ENCODE peak calls at places on chromosome 17, in ten cellular contexts. One of them, this sample, is unnamed.

GRCh38 chr17:19578545-19578944 is 44.9 kb downstream of the SLC47A1 start:
- DNase-seq in CD4-positive, alpha-beta memory T cell: no peak
- DNase-seq in AG04449: no peak
- DNase-seq in Peyer's patch: no peak
- DNase-seq in NCI-H510A: no peak
- DNase-seq in anterior cingulate cortex: no peak
- DNase-seq in activated naive CD4-positive, alpha-beta T cell: no peak
- DNase-seq in stimulated activated CD4-positive, alpha-beta T cell treated with anti-CD3 and anti-CD28 coated beads, Interleukin-4, amount 100 ng/mL, for 48 hours: no peak
- DNase-seq in sigmoid colon: no peak
- DNase-seq in BJ: no peak
- DNase-seq in this sample: no peak

GRCh38 chr17:48719642-48720262 is 2.6 kb downstream of the PRAC1 start:
- DNase-seq in CD4-positive, alpha-beta memory T cell: no peak
- DNase-seq in AG04449: no peak
- DNase-seq in Peyer's patch: no peak
- DNase-seq in NCI-H510A: peak
- DNase-seq in anterior cingulate cortex: no peak
- DNase-seq in activated naive CD4-positive, alpha-beta T cell: no peak
- DNase-seq in stimulated activated CD4-positive, alpha-beta T cell treated with anti-CD3 and anti-CD28 coated beads, Interleukin-4, amount 100 ng/mL, for 48 hours: no peak
- DNase-seq in sigmoid colon: peak
- DNase-seq in BJ: no peak
- DNase-seq in this sample: no peak

GRCh38 chr17:142876-143784 is 5.8 kb downstream of the SCGB1C2 start:
- DNase-seq in CD4-positive, alpha-beta memory T cell: no peak
- DNase-seq in AG04449: no peak
- DNase-seq in Peyer's patch: peak
- DNase-seq in NCI-H510A: no peak
- DNase-seq in anterior cingulate cortex: no peak
- DNase-seq in activated naive CD4-positive, alpha-beta T cell: no peak
- DNase-seq in stimulated activated CD4-positive, alpha-beta T cell treated with anti-CD3 and anti-CD28 coated beads, Interleukin-4, amount 100 ng/mL, for 48 hours: no peak
- DNase-seq in sigmoid colon: peak
- DNase-seq in BJ: no peak
- DNase-seq in this sample: peak

GRCh38 chr17:49992191-49992932 is 2.7 kb downstream of the DLX3 start:
- DNase-seq in CD4-positive, alpha-beta memory T cell: no peak
- DNase-seq in AG04449: no peak
- DNase-seq in Peyer's patch: no peak
- DNase-seq in NCI-H510A: no peak
- DNase-seq in anterior cingulate cortex: no peak
- DNase-seq in activated naive CD4-positive, alpha-beta T cell: no peak
- DNase-seq in stimulated activated CD4-positive, alpha-beta T cell treated with anti-CD3 and anti-CD28 coated beads, Interleukin-4, amount 100 ng/mL, for 48 hours: no peak
- DNase-seq in sigmoid colon: no peak
- DNase-seq in BJ: no peak
- DNase-seq in this sample: no peak

GRCh38 chr17:80777274-80777673 is 214.4 kb upstream of the CHMP6 start:
- DNase-seq in CD4-positive, alpha-beta memory T cell: no peak
- DNase-seq in AG04449: no peak
- DNase-seq in Peyer's patch: no peak
- DNase-seq in NCI-H510A: no peak
- DNase-seq in anterior cingulate cortex: no peak
- DNase-seq in activated naive CD4-positive, alpha-beta T cell: no peak
- DNase-seq in stimulated activated CD4-positive, alpha-beta T cell treated with anti-CD3 and anti-CD28 coated beads, Interleukin-4, amount 100 ng/mL, for 48 hours: no peak
- DNase-seq in sigmoid colon: no peak
- DNase-seq in BJ: no peak
- DNase-seq in this sample: no peak

GRCh38 chr17:30336369-30337171 is 2.7 kb upstream of the TMIGD1 start:
- DNase-seq in CD4-positive, alpha-beta memory T cell: peak
- DNase-seq in AG04449: no peak
- DNase-seq in Peyer's patch: no peak
- DNase-seq in NCI-H510A: no peak
- DNase-seq in anterior cingulate cortex: no peak
- DNase-seq in activated naive CD4-positive, alpha-beta T cell: no peak
- DNase-seq in stimulated activated CD4-positive, alpha-beta T cell treated with anti-CD3 and anti-CD28 coated beads, Interleukin-4, amount 100 ng/mL, for 48 hours: peak
- DNase-seq in sigmoid colon: no peak
- DNase-seq in BJ: no peak
- DNase-seq in this sample: no peak

GRCh38 chr17:66548659-66549311 is 246.4 kb downstream of the PRKCA start:
- DNase-seq in CD4-positive, alpha-beta memory T cell: no peak
- DNase-seq in AG04449: no peak
- DNase-seq in Peyer's patch: no peak
- DNase-seq in NCI-H510A: no peak
- DNase-seq in anterior cingulate cortex: no peak
- DNase-seq in activated naive CD4-positive, alpha-beta T cell: no peak
- DNase-seq in stimulated activated CD4-positive, alpha-beta T cell treated with anti-CD3 and anti-CD28 coated beads, Interleukin-4, amount 100 ng/mL, for 48 hours: no peak
- DNase-seq in sigmoid colon: no peak
- DNase-seq in BJ: no peak
- DNase-seq in this sample: no peak

GRCh38 chr17:47884905-47885735 is 10.9 kb upstream of the SP2 start:
- DNase-seq in CD4-positive, alpha-beta memory T cell: no peak
- DNase-seq in AG04449: no peak
- DNase-seq in Peyer's patch: no peak
- DNase-seq in NCI-H510A: peak
- DNase-seq in anterior cingulate cortex: no peak
- DNase-seq in activated naive CD4-positive, alpha-beta T cell: no peak
- DNase-seq in stimulated activated CD4-positive, alpha-beta T cell treated with anti-CD3 and anti-CD28 coated beads, Interleukin-4, amount 100 ng/mL, for 48 hours: no peak
- DNase-seq in sigmoid colon: no peak
- DNase-seq in BJ: no peak
- DNase-seq in this sample: no peak

GRCh38 chr17:39080416-39081179 is 70.8 kb downstream of the PLXDC1 start:
- DNase-seq in CD4-positive, alpha-beta memory T cell: no peak
- DNase-seq in AG04449: no peak
- DNase-seq in Peyer's patch: no peak
- DNase-seq in NCI-H510A: no peak
- DNase-seq in anterior cingulate cortex: no peak
- DNase-seq in activated naive CD4-positive, alpha-beta T cell: no peak
- DNase-seq in stimulated activated CD4-positive, alpha-beta T cell treated with anti-CD3 and anti-CD28 coated beads, Interleukin-4, amount 100 ng/mL, for 48 hours: no peak
- DNase-seq in sigmoid colon: peak
- DNase-seq in BJ: peak
- DNase-seq in this sample: no peak

GRCh38 chr17:39239640-39240314 is 14.0 kb upstream of the STAC2 start:
- DNase-seq in CD4-positive, alpha-beta memory T cell: peak
- DNase-seq in AG04449: no peak
- DNase-seq in Peyer's patch: peak
- DNase-seq in NCI-H510A: peak
- DNase-seq in anterior cingulate cortex: no peak
- DNase-seq in activated naive CD4-positive, alpha-beta T cell: peak
- DNase-seq in stimulated activated CD4-positive, alpha-beta T cell treated with anti-CD3 and anti-CD28 coated beads, Interleukin-4, amount 100 ng/mL, for 48 hours: peak
- DNase-seq in sigmoid colon: peak
- DNase-seq in BJ: no peak
- DNase-seq in this sample: peak

GRCh38 chr17:78525511-78526160 is 51.6 kb downstream of the DNAH17 start:
- DNase-seq in CD4-positive, alpha-beta memory T cell: no peak
- DNase-seq in AG04449: no peak
- DNase-seq in Peyer's patch: no peak
- DNase-seq in NCI-H510A: no peak
- DNase-seq in anterior cingulate cortex: no peak
- DNase-seq in activated naive CD4-positive, alpha-beta T cell: no peak
- DNase-seq in stimulated activated CD4-positive, alpha-beta T cell treated with anti-CD3 and anti-CD28 coated beads, Interleukin-4, amount 100 ng/mL, for 48 hours: no peak
- DNase-seq in sigmoid colon: no peak
- DNase-seq in BJ: no peak
- DNase-seq in this sample: peak

GRCh38 chr17:34369571-34369970 is 6.5 kb upstream of the CCL1 start:
- DNase-seq in CD4-positive, alpha-beta memory T cell: no peak
- DNase-seq in AG04449: no peak
- DNase-seq in Peyer's patch: no peak
- DNase-seq in NCI-H510A: no peak
- DNase-seq in anterior cingulate cortex: no peak
- DNase-seq in activated naive CD4-positive, alpha-beta T cell: no peak
- DNase-seq in stimulated activated CD4-positive, alpha-beta T cell treated with anti-CD3 and anti-CD28 coated beads, Interleukin-4, amount 100 ng/mL, for 48 hours: no peak
- DNase-seq in sigmoid colon: no peak
- DNase-seq in BJ: no peak
- DNase-seq in this sample: no peak

GRCh38 chr17:45288825-45289224 is 26.9 kb upstream of the SPATA32 start:
- DNase-seq in CD4-positive, alpha-beta memory T cell: no peak
- DNase-seq in AG04449: no peak
- DNase-seq in Peyer's patch: no peak
- DNase-seq in NCI-H510A: no peak
- DNase-seq in anterior cingulate cortex: peak
- DNase-seq in activated naive CD4-positive, alpha-beta T cell: no peak
- DNase-seq in stimulated activated CD4-positive, alpha-beta T cell treated with anti-CD3 and anti-CD28 coated beads, Interleukin-4, amount 100 ng/mL, for 48 hours: no peak
- DNase-seq in sigmoid colon: peak
- DNase-seq in BJ: no peak
- DNase-seq in this sample: no peak

GRCh38 chr17:3950584-3950983 is 13.7 kb downstream of the ATP2A3 start:
- DNase-seq in CD4-positive, alpha-beta memory T cell: no peak
- DNase-seq in AG04449: no peak
- DNase-seq in Peyer's patch: no peak
- DNase-seq in NCI-H510A: no peak
- DNase-seq in anterior cingulate cortex: no peak
- DNase-seq in activated naive CD4-positive, alpha-beta T cell: no peak
- DNase-seq in stimulated activated CD4-positive, alpha-beta T cell treated with anti-CD3 and anti-CD28 coated beads, Interleukin-4, amount 100 ng/mL, for 48 hours: no peak
- DNase-seq in sigmoid colon: no peak
- DNase-seq in BJ: no peak
- DNase-seq in this sample: no peak

GRCh38 chr17:46791531-46791930 is 27.0 kb downstream of the WNT3 start:
- DNase-seq in CD4-positive, alpha-beta memory T cell: no peak
- DNase-seq in AG04449: no peak
- DNase-seq in Peyer's patch: no peak
- DNase-seq in NCI-H510A: no peak
- DNase-seq in anterior cingulate cortex: no peak
- DNase-seq in activated naive CD4-positive, alpha-beta T cell: no peak
- DNase-seq in stimulated activated CD4-positive, alpha-beta T cell treated with anti-CD3 and anti-CD28 coated beads, Interleukin-4, amount 100 ng/mL, for 48 hours: no peak
- DNase-seq in sigmoid colon: no peak
- DNase-seq in BJ: no peak
- DNase-seq in this sample: no peak

GRCh38 chr17:33233855-33234228 is 59.3 kb downstream of the ASIC2 start:
- DNase-seq in CD4-positive, alpha-beta memory T cell: peak
- DNase-seq in AG04449: no peak
- DNase-seq in Peyer's patch: no peak
- DNase-seq in NCI-H510A: no peak
- DNase-seq in anterior cingulate cortex: no peak
- DNase-seq in activated naive CD4-positive, alpha-beta T cell: no peak
- DNase-seq in stimulated activated CD4-positive, alpha-beta T cell treated with anti-CD3 and anti-CD28 coated beads, Interleukin-4, amount 100 ng/mL, for 48 hours: no peak
- DNase-seq in sigmoid colon: peak
- DNase-seq in BJ: no peak
- DNase-seq in this sample: no peak

GRCh38 chr17:73011016-73011486 is 81.4 kb downstream of the SLC39A11 start:
- DNase-seq in CD4-positive, alpha-beta memory T cell: no peak
- DNase-seq in AG04449: no peak
- DNase-seq in Peyer's patch: no peak
- DNase-seq in NCI-H510A: no peak
- DNase-seq in anterior cingulate cortex: no peak
- DNase-seq in activated naive CD4-positive, alpha-beta T cell: no peak
- DNase-seq in stimulated activated CD4-positive, alpha-beta T cell treated with anti-CD3 and anti-CD28 coated beads, Interleukin-4, amount 100 ng/mL, for 48 hours: no peak
- DNase-seq in sigmoid colon: no peak
- DNase-seq in BJ: no peak
- DNase-seq in this sample: no peak

GRCh38 chr17:81008140-81008539 is 16.5 kb downstream of the CHMP6 start:
- DNase-seq in CD4-positive, alpha-beta memory T cell: no peak
- DNase-seq in AG04449: no peak
- DNase-seq in Peyer's patch: no peak
- DNase-seq in NCI-H510A: no peak
- DNase-seq in anterior cingulate cortex: no peak
- DNase-seq in activated naive CD4-positive, alpha-beta T cell: no peak
- DNase-seq in stimulated activated CD4-positive, alpha-beta T cell treated with anti-CD3 and anti-CD28 coated beads, Interleukin-4, amount 100 ng/mL, for 48 hours: no peak
- DNase-seq in sigmoid colon: no peak
- DNase-seq in BJ: no peak
- DNase-seq in this sample: no peak

GRCh38 chr17:61155590-61156181 is 244.0 kb upstream of the TBX2 start:
- DNase-seq in CD4-positive, alpha-beta memory T cell: no peak
- DNase-seq in AG04449: no peak
- DNase-seq in Peyer's patch: no peak
- DNase-seq in NCI-H510A: no peak
- DNase-seq in anterior cingulate cortex: no peak
- DNase-seq in activated naive CD4-positive, alpha-beta T cell: no peak
- DNase-seq in stimulated activated CD4-positive, alpha-beta T cell treated with anti-CD3 and anti-CD28 coated beads, Interleukin-4, amount 100 ng/mL, for 48 hours: no peak
- DNase-seq in sigmoid colon: no peak
- DNase-seq in BJ: no peak
- DNase-seq in this sample: no peak

GRCh38 chr17:1612400-1612799 is 16.2 kb downstream of the SLC43A2 start:
- DNase-seq in CD4-positive, alpha-beta memory T cell: no peak
- DNase-seq in AG04449: no peak
- DNase-seq in Peyer's patch: no peak
- DNase-seq in NCI-H510A: no peak
- DNase-seq in anterior cingulate cortex: no peak
- DNase-seq in activated naive CD4-positive, alpha-beta T cell: no peak
- DNase-seq in stimulated activated CD4-positive, alpha-beta T cell treated with anti-CD3 and anti-CD28 coated beads, Interleukin-4, amount 100 ng/mL, for 48 hours: no peak
- DNase-seq in sigmoid colon: no peak
- DNase-seq in BJ: no peak
- DNase-seq in this sample: no peak

GRCh38 chr17:12709063-12709462 is 43.4 kb downstream of the MYOCD start:
- DNase-seq in CD4-positive, alpha-beta memory T cell: no peak
- DNase-seq in AG04449: no peak
- DNase-seq in Peyer's patch: no peak
- DNase-seq in NCI-H510A: no peak
- DNase-seq in anterior cingulate cortex: no peak
- DNase-seq in activated naive CD4-positive, alpha-beta T cell: no peak
- DNase-seq in stimulated activated CD4-positive, alpha-beta T cell treated with anti-CD3 and anti-CD28 coated beads, Interleukin-4, amount 100 ng/mL, for 48 hours: no peak
- DNase-seq in sigmoid colon: no peak
- DNase-seq in BJ: no peak
- DNase-seq in this sample: no peak

GRCh38 chr17:42780816-42781638 is 617 bp downstream of the WNK4 start:
- DNase-seq in CD4-positive, alpha-beta memory T cell: no peak
- DNase-seq in AG04449: no peak
- DNase-seq in Peyer's patch: no peak
- DNase-seq in NCI-H510A: no peak
- DNase-seq in anterior cingulate cortex: no peak
- DNase-seq in activated naive CD4-positive, alpha-beta T cell: no peak
- DNase-seq in stimulated activated CD4-positive, alpha-beta T cell treated with anti-CD3 and anti-CD28 coated beads, Interleukin-4, amount 100 ng/mL, for 48 hours: no peak
- DNase-seq in sigmoid colon: no peak
- DNase-seq in BJ: no peak
- DNase-seq in this sample: no peak

GRCh38 chr17:39861235-39861634 is 2.9 kb downstream of the IKZF3 start:
- DNase-seq in CD4-positive, alpha-beta memory T cell: no peak
- DNase-seq in AG04449: no peak
- DNase-seq in Peyer's patch: no peak
- DNase-seq in NCI-H510A: no peak
- DNase-seq in anterior cingulate cortex: no peak
- DNase-seq in activated naive CD4-positive, alpha-beta T cell: no peak
- DNase-seq in stimulated activated CD4-positive, alpha-beta T cell treated with anti-CD3 and anti-CD28 coated beads, Interleukin-4, amount 100 ng/mL, for 48 hours: no peak
- DNase-seq in sigmoid colon: no peak
- DNase-seq in BJ: no peak
- DNase-seq in this sample: no peak

GRCh38 chr17:1041746-1042145 is 44.8 kb downstream of the TIMM22 start:
- DNase-seq in CD4-positive, alpha-beta memory T cell: no peak
- DNase-seq in AG04449: no peak
- DNase-seq in Peyer's patch: no peak
- DNase-seq in NCI-H510A: no peak
- DNase-seq in anterior cingulate cortex: no peak
- DNase-seq in activated naive CD4-positive, alpha-beta T cell: no peak
- DNase-seq in stimulated activated CD4-positive, alpha-beta T cell treated with anti-CD3 and anti-CD28 coated beads, Interleukin-4, amount 100 ng/mL, for 48 hours: no peak
- DNase-seq in sigmoid colon: peak
- DNase-seq in BJ: no peak
- DNase-seq in this sample: no peak

GRCh38 chr17:977163-977562 is 2.4 kb downstream of the NXN start:
- DNase-seq in CD4-positive, alpha-beta memory T cell: no peak
- DNase-seq in AG04449: no peak
- DNase-seq in Peyer's patch: no peak
- DNase-seq in NCI-H510A: no peak
- DNase-seq in anterior cingulate cortex: no peak
- DNase-seq in activated naive CD4-positive, alpha-beta T cell: no peak
- DNase-seq in stimulated activated CD4-positive, alpha-beta T cell treated with anti-CD3 and anti-CD28 coated beads, Interleukin-4, amount 100 ng/mL, for 48 hours: no peak
- DNase-seq in sigmoid colon: no peak
- DNase-seq in BJ: no peak
- DNase-seq in this sample: no peak

GRCh38 chr17:72702998-72703397 is 389.5 kb downstream of the SLC39A11 start:
- DNase-seq in CD4-positive, alpha-beta memory T cell: no peak
- DNase-seq in AG04449: no peak
- DNase-seq in Peyer's patch: no peak
- DNase-seq in NCI-H510A: no peak
- DNase-seq in anterior cingulate cortex: no peak
- DNase-seq in activated naive CD4-positive, alpha-beta T cell: no peak
- DNase-seq in stimulated activated CD4-positive, alpha-beta T cell treated with anti-CD3 and anti-CD28 coated beads, Interleukin-4, amount 100 ng/mL, for 48 hours: no peak
- DNase-seq in sigmoid colon: no peak
- DNase-seq in BJ: peak
- DNase-seq in this sample: no peak

GRCh38 chr17:48393271-48393670 is 36.7 kb downstream of the SKAP1 start:
- DNase-seq in CD4-positive, alpha-beta memory T cell: no peak
- DNase-seq in AG04449: no peak
- DNase-seq in Peyer's patch: no peak
- DNase-seq in NCI-H510A: no peak
- DNase-seq in anterior cingulate cortex: no peak
- DNase-seq in activated naive CD4-positive, alpha-beta T cell: no peak
- DNase-seq in stimulated activated CD4-positive, alpha-beta T cell treated with anti-CD3 and anti-CD28 coated beads, Interleukin-4, amount 100 ng/mL, for 48 hours: no peak
- DNase-seq in sigmoid colon: no peak
- DNase-seq in BJ: no peak
- DNase-seq in this sample: no peak

GRCh38 chr17:72858826-72859495 is 233.5 kb downstream of the SLC39A11 start:
- DNase-seq in CD4-positive, alpha-beta memory T cell: no peak
- DNase-seq in AG04449: no peak
- DNase-seq in Peyer's patch: no peak
- DNase-seq in NCI-H510A: no peak
- DNase-seq in anterior cingulate cortex: no peak
- DNase-seq in activated naive CD4-positive, alpha-beta T cell: no peak
- DNase-seq in stimulated activated CD4-positive, alpha-beta T cell treated with anti-CD3 and anti-CD28 coated beads, Interleukin-4, amount 100 ng/mL, for 48 hours: no peak
- DNase-seq in sigmoid colon: no peak
- DNase-seq in BJ: no peak
- DNase-seq in this sample: no peak